ENCODE peak calls at places on chromosomes 13 and 19, in ten cellular contexts. Q is activated CD8-positive, alpha-beta memory T cell treated with anti-CD3 and anti-CD28 coated beads for 4 hours; M is endodermal cell; L is Panc1; W is type B pancreatic cell; J is PC-3; O is neuronal stem cell; U is occipital lobe; N is stimulated activated CD8-positive, alpha-beta memory T cell treated with anti-CD3 and anti-CD28 coated beads, Interleukin-4, amount 100 ng/mL, for 1 hour; I is left cardiac atrium. K is an unnamed sample.
A peak's percentile ranks its signal among the peaks of the same experiment; 100 is the strongest.

GRCh38 chr19:29881386-29881785 is 60.7 kb upstream of the URI1 start:
- DNase-seq in Q (no peak), M (peak; percentile 17), L (no peak), W (no peak), J (peak; percentile 34), O (no peak), U (no peak), N (no peak), I (no peak), K (peak; percentile 64)

GRCh38 chr13:29619995-29620394 is 24.5 kb upstream of the SLC7A1 start:
- DNase-seq in Q (no peak), M (no peak), L (no peak), W (no peak), J (no peak), O (no peak), U (no peak), N (no peak), I (no peak), K (peak; percentile 34)

GRCh38 chr13:77372275-77372674 is 45.4 kb upstream of the MYCBP2 start:
- DNase-seq in Q (no peak), M (no peak), L (no peak), W (no peak), J (no peak), O (no peak), U (no peak), N (no peak), I (no peak), K (peak; percentile 28)

GRCh38 chr13:23934481-23934880 is 37.2 kb upstream of the C1QTNF9B start:
- DNase-seq in Q (no peak), M (no peak), L (no peak), W (no peak), J (no peak), O (no peak), U (no peak), N (no peak), I (no peak), K (no peak)

GRCh38 chr19:30512748-30513389 is 140.7 kb downstream of the ZNF536 start:
- DNase-seq in Q (no peak), M (no peak), L (no peak), W (no peak), J (no peak), O (no peak), U (no peak), N (no peak), I (no peak), K (no peak)

GRCh38 chr13:30126903-30127428 is 180.4 kb downstream of the KATNAL1 start:
- DNase-seq in Q (no peak), M (no peak), L (no peak), W (no peak), J (no peak), O (no peak), U (no peak), N (no peak), I (no peak), K (peak; percentile 53)

GRCh38 chr13:61029064-61029463 is 386.6 kb downstream of the PCDH20 start:
- DNase-seq in Q (no peak), M (peak; percentile 83), L (no peak), W (no peak), J (peak; percentile 7), O (no peak), U (no peak), N (no peak), I (no peak), K (no peak)

GRCh38 chr13:83692800-83693199 is 189.5 kb downstream of the SLITRK1 start:
- DNase-seq in Q (no peak), M (no peak), L (no peak), W (no peak), J (no peak), O (no peak), U (no peak), N (no peak), I (no peak), K (no peak)

GRCh38 chr19:41554902-41555301 is 21.1 kb upstream of the CEACAM21 start:
- DNase-seq in Q (no peak), M (no peak), L (no peak), W (no peak), J (no peak), O (no peak), U (no peak), N (no peak), I (no peak), K (no peak)

GRCh38 chr19:49333426-49334288 is 1.5 kb upstream of the CD37 start:
- DNase-seq in Q (peak; percentile 55), M (peak; percentile 44), L (no peak), W (no peak), J (no peak), O (no peak), U (no peak), N (peak; percentile 52), I (no peak), K (no peak)

GRCh38 chr19:1651061-1651547 is 1.3 kb downstream of the TCF3 start:
- DNase-seq in Q (peak; percentile 47), M (peak; percentile 81), L (no peak), W (no peak), J (no peak), O (peak; percentile 49), U (no peak), N (peak; percentile 37), I (no peak), K (no peak)